ENCODE peak calls at places on chromosomes 16 and 17, in eight cellular contexts. F is lung, T is mucosa of descending colon, N is A549, M is HAP-1, S is brain microvascular endothelial cell, K is transverse colon, V is fibroblast of villous mesenchyme. Z is an unnamed sample.

GRCh38 chr16:54031107-54031760 is 255.4 kb downstream of the IRX3 start:
- DNase-seq in N (no peak), T (no peak), V (no peak), F (no peak), S (no peak), M (no peak), K (no peak), Z (no peak)

GRCh38 chr16:5072334-5073278 is 963 bp downstream of the ALG1 start:
- DNase-seq in M (no peak), K (no peak), T (no peak), V (no peak), N (no peak), S (no peak), F (no peak), Z (no peak)

GRCh38 chr17:81479175-81479574 is 33.4 kb downstream of the ACTG1 start:
- DNase-seq in T (no peak), N (no peak), M (no peak), S (no peak), K (no peak), F (no peak), V (no peak), Z (no peak)

GRCh38 chr16:23874613-23875294 is 39.0 kb downstream of the PRKCB start:
- DNase-seq in F (no peak), S (no peak), M (no peak), T (no peak), N (no peak), V (no peak), K (no peak), Z (no peak)

GRCh38 chr16:46972429-46972970 is 974 bp downstream of the DNAJA2 start:
- DNase-seq in M (peak), N (peak), K (no peak), S (peak), F (no peak), V (peak), T (no peak), Z (no peak)

GRCh38 chr17:27939489-27940465 is 46.6 kb upstream of the LYRM9 start:
- DNase-seq in F (no peak), K (no peak), N (no peak), T (no peak), S (no peak), M (no peak), V (no peak), Z (no peak)

GRCh38 chr16:83420206-83420760 is 387.5 kb upstream of the HSBP1 start:
- DNase-seq in V (peak), S (peak), N (no peak), K (no peak), M (no peak), F (no peak), T (no peak), Z (no peak)

GRCh38 chr16:66508261-66508913 is 41.5 kb downstream of the TK2 start:
- DNase-seq in K (no peak), S (no peak), V (no peak), F (peak), M (peak), T (no peak), N (peak), Z (no peak)

GRCh38 chr17:44673893-44674292 is 15.7 kb downstream of the CCDC43 start:
- DNase-seq in K (no peak), V (peak), S (no peak), F (no peak), T (no peak), N (no peak), M (no peak), Z (no peak)

GRCh38 chr17:46942441-46943217 is 19.7 kb downstream of the GOSR2 start:
- DNase-seq in N (peak), M (peak), F (peak), V (peak), S (peak), T (no peak), K (peak), Z (peak)

GRCh38 chr17:245611-246010 is 64.2 kb upstream of the DOC2B start:
- DNase-seq in S (no peak), M (no peak), T (peak), F (no peak), K (peak), N (no peak), V (no peak), Z (peak)

GRCh38 chr17:43627657-43628650 is 33.8 kb downstream of the MEOX1 start:
- DNase-seq in F (no peak), V (peak), K (no peak), S (no peak), N (no peak), M (no peak), T (no peak), Z (no peak)

GRCh38 chr16:67277294-67277998 is 1.9 kb upstream of the PLEKHG4 start:
- DNase-seq in M (no peak), V (peak), T (peak), K (peak), N (peak), F (peak), S (peak), Z (peak)

GRCh38 chr17:55770220-55770870 is 19.5 kb downstream of the PCTP start:
- DNase-seq in F (no peak), T (no peak), K (no peak), M (peak), S (peak), N (peak), V (peak), Z (no peak)

GRCh38 chr16:89054714-89055113 is 38.9 kb upstream of the ACSF3 start:
- DNase-seq in N (no peak), M (no peak), K (no peak), V (no peak), F (no peak), T (no peak), S (no peak), Z (no peak)

GRCh38 chr16:2467301-2468141 is 3.6 kb upstream of the NTN3 start:
- DNase-seq in M (no peak), S (peak), T (peak), N (peak), K (peak), V (peak), F (no peak), Z (peak)

GRCh38 chr16:79876332-79876730 is 275.8 kb upstream of the MAF start:
- DNase-seq in T (no peak), M (no peak), N (no peak), F (no peak), S (no peak), K (no peak), V (no peak), Z (no peak)

GRCh38 chr17:33506889-33507650 is 214.0 kb upstream of the ASIC2 start:
- DNase-seq in S (peak), M (no peak), T (no peak), K (no peak), N (no peak), V (peak), F (no peak), Z (peak)

GRCh38 chr17:46831573-46832305 is 13.2 kb upstream of the WNT3 start:
- DNase-seq in N (no peak), K (no peak), F (no peak), T (no peak), S (no peak), V (no peak), M (no peak), Z (no peak)

GRCh38 chr17:79633154-79633553 is 22.3 kb upstream of the RBFOX3 start:
- DNase-seq in K (peak), F (no peak), T (peak), S (no peak), N (no peak), V (no peak), M (no peak), Z (peak)

GRCh38 chr16:74160759-74161158 is 135.9 kb upstream of the PSMD7 start:
- DNase-seq in N (no peak), K (no peak), T (no peak), V (no peak), M (no peak), F (no peak), S (no peak), Z (no peak)

GRCh38 chr17:81831957-81832607 is 1.0 kb downstream of the MCRIP1 start:
- DNase-seq in N (no peak), T (no peak), M (no peak), F (no peak), K (no peak), V (peak), S (peak), Z (no peak)

GRCh38 chr17:58401287-58401686 is 16.0 kb downstream of the RNF43 start:
- DNase-seq in M (no peak), V (no peak), S (no peak), T (no peak), K (no peak), F (no peak), N (no peak), Z (no peak)

GRCh38 chr17:74770498-74771318 is 5.4 kb downstream of the NAT9 start:
- DNase-seq in T (peak), V (no peak), F (peak), M (no peak), N (peak), K (peak), S (no peak), Z (peak)

GRCh38 chr16:910181-910580 is 60.6 kb downstream of the LMF1 start:
- DNase-seq in T (no peak), N (no peak), V (no peak), F (no peak), K (no peak), S (no peak), M (no peak), Z (no peak)

DNA sequence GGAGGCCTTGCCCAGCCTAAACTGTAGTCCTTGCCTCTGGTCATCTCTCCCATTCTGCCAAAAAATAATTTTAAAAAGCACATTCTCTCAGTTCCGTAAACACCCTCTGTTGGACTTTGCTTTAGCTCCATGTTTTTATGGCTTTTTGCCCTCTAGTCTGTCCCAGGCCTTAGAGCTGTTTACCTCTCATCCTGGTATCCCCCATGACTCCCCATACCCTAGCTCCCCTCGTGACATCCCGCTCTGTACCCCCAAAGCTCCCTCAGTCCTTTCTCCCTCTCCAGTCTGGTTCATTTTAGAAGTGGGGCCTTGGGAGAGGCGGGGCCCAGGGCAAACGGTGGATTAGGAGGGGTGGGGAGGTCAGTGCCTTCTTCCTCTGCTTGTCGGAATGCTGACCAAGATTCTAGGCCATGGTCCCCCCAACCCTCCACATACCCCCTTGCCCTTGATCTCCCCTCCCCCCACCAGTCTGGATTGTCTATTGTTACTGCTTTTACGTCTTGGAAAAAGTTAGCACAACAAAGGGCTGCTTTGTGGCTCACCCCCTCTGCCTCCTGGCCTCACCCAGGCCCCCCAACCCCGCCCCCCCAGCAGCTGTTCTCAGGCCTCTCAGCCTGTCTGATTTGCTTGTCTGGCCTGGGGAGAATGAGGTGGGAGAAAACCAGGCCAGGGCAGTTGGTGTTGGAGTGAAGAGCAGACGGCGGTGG is 18.3 kb downstream of the GJD3 start:
- DNase-seq in K (no peak), T (no peak), N (no peak), F (no peak), S (no peak), V (no peak), M (no peak), Z (no peak)
- H3K4me3 ChIP-seq in K (peak), T (no peak), N (peak), F (peak), S (peak), V (peak), M (no peak), Z (no peak)

GRCh38 chr17:40320771-40321501 is 12.0 kb downstream of the RARA start:
- DNase-seq in N (no peak), F (peak), T (peak), V (no peak), M (no peak), S (no peak), K (peak), Z (no peak)
- H3K4me3 ChIP-seq in N (no peak), F (peak), T (no peak), V (peak), M (no peak), S (peak), K (peak), Z (no peak)

DNA sequence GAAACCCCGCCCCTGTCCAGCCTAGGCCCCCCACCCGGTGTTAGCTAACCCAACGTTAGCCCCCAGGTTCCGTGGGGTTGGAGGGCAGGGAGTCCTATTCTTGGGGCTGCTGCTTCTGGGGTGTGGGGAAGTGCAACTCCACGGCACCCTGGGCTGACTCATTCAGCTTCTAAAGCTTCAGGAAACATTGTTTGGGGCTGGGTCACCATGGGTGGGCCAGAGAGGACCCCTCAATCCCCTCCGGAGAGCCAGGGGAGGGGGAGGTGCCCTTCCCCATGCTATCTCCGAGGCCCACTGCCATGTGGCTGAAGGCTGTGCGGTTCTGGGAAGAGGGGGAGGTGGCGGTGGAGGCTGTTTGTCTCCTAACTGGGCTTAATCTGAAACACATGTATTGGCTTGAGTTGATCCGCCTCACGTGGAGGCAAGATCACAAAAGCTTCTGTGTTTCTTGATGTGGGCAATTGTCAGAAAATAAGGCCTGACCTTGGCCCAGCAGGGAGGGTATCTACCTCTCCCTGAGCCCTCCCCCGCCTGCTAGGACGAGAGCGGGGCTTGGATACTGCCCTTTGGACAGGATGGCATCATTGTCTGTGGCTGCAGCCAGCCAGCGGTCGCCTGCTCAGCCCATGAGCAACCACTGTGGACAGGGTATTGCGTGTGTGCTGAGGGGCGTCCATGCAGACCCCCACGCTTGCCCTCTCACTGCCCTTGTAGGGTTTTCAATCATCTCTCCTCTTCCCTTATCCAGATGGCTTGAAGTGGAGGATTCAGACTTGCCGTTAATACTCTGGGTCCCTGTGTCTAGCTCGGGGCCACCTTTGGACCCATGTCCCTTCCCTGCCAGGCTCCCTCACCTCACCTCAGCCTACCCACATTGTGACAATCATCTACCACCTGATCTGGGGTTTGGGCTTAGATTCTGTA is 1.3 kb downstream of the SERPINF1 start:
- DNase-seq in T (no peak), S (peak), V (peak), F (no peak), M (peak), N (no peak), K (no peak), Z (peak)
- H3K4me3 ChIP-seq in T (no peak), S (peak), V (peak), F (no peak), M (peak), N (no peak), K (peak), Z (no peak)

GRCh38 chr17:48636177-48637018 is 10.2 kb upstream of the HOXB9 start:
- DNase-seq in V (peak), K (peak), F (peak), N (peak), M (peak), T (peak), S (no peak), Z (peak)

GRCh38 chr17:48633266-48633816 is 7.2 kb upstream of the HOXB9 start:
- DNase-seq in T (no peak), S (no peak), F (no peak), M (no peak), K (no peak), N (no peak), V (no peak), Z (no peak)

GRCh38 chr17:48632579-48633265 is 6.6 kb upstream of the HOXB9 start:
- DNase-seq in N (no peak), K (no peak), T (no peak), F (no peak), M (no peak), V (no peak), S (no peak), Z (no peak)

GRCh38 chr17:48631693-48632578 is 5.8 kb upstream of the HOXB9 start:
- DNase-seq in F (no peak), T (no peak), M (no peak), V (no peak), N (no peak), S (no peak), K (no peak), Z (no peak)

DNA sequence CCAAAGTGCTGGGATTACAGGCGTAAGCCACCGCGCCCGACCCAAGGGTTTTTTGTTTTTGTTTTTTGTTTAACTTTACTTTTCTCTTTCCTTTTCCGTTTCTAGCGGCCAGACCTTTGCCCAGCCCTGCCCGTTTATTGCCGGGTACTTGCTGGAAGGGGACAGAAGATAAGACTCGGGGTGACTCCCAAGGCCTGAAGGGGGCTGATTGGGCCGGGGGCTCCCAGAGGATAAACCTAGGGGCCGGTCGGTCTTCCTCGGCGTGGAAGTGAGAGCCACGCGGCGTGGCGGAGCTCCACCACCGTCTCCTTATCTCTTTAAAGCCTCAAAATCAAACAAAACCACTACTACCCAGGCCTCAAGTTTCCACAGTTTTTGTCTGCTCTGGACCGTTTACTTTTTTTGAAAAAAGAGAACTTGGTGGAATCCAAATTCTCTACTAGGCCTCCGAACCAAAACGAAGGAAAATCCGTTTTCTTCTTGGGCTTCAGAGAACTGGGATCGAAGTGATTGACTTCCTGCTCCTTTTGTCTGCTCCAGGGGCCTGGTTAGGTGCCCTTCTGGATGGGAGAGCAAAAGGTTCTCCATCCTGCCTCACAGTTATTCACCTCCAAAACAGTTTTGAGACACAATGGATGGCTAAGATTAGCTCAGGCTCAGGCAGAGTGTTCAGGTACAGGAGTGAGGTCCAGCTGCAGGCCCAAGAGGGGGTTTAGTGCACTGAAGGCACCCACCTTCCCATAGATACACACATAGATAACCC is 8.5 kb upstream of the HOXB9 start:
- DNase-seq in M (no peak), S (no peak), N (no peak), V (no peak), F (no peak), T (peak), K (peak), Z (no peak)
- H3K4me3 ChIP-seq in M (no peak), S (no peak), N (no peak), V (no peak), F (no peak), T (peak), K (no peak), Z (no peak)

GRCh38 chr17:56908061-56908542 is 5.7 kb downstream of the TRIM25 start:
- DNase-seq in T (peak), M (no peak), N (no peak), V (no peak), F (peak), K (peak), S (no peak), Z (peak)

GRCh38 chr17:56913000-56913866 is 616 bp downstream of the TRIM25 start:
- DNase-seq in V (peak), F (no peak), K (no peak), S (no peak), T (no peak), M (peak), N (no peak), Z (peak)

GRCh38 chr17:56909742-56910508 is 3.9 kb downstream of the TRIM25 start:
- DNase-seq in K (peak), V (no peak), F (peak), N (no peak), T (no peak), M (no peak), S (no peak), Z (peak)

GRCh38 chr17:56912105-56912999 is 1.5 kb downstream of the TRIM25 start:
- DNase-seq in N (no peak), S (no peak), V (peak), K (peak), T (no peak), F (no peak), M (peak), Z (peak)

GRCh38 chr17:56910509-56911235 is 3.2 kb downstream of the TRIM25 start:
- DNase-seq in T (no peak), M (no peak), F (no peak), N (no peak), V (no peak), K (no peak), S (no peak), Z (no peak)
- H3K4me3 ChIP-seq in T (no peak), M (no peak), F (peak), N (no peak), V (peak), K (no peak), S (no peak), Z (no peak)

GRCh38 chr17:76446449-76447231 is 6.3 kb downstream of the UBE2O start:
- DNase-seq in K (no peak), V (peak), M (no peak), N (peak), F (peak), T (no peak), S (peak), Z (peak)
- H3K4me3 ChIP-seq in K (no peak), V (peak), M (no peak), N (peak), F (no peak), T (no peak), S (no peak), Z (no peak)